ENCODE peak calls at places on chromosomes 16 and 17, in ten cellular contexts. One of them, this sample, is unnamed.

GRCh38 chr17:47423406-47424295 is 99.9 kb downstream of the EFCAB13 start:
- DNase-seq in Panc1: no peak
- DNase-seq in GM23338: peak; percentile 64
- DNase-seq in transverse colon: peak; percentile 58
- DNase-seq in prostate gland: peak; percentile 17
- DNase-seq in HCT116: no peak
- DNase-seq in breast epithelium: no peak
- DNase-seq in esophagus muscularis mucosa: no peak
- DNase-seq in stomach: peak; percentile 71
- DNase-seq in upper lobe of left lung: no peak
- DNase-seq in this sample: no peak

GRCh38 chr17:53039981-53040380 is 782.7 kb upstream of the KIF2B start:
- DNase-seq in Panc1: no peak
- DNase-seq in GM23338: no peak
- DNase-seq in transverse colon: no peak
- DNase-seq in prostate gland: no peak
- DNase-seq in HCT116: no peak
- DNase-seq in breast epithelium: no peak
- DNase-seq in esophagus muscularis mucosa: no peak
- DNase-seq in stomach: no peak
- DNase-seq in upper lobe of left lung: no peak
- DNase-seq in this sample: no peak

GRCh38 chr17:10151667-10152496 is 46.5 kb downstream of the GAS7 start:
- DNase-seq in Panc1: no peak
- DNase-seq in GM23338: no peak
- DNase-seq in transverse colon: peak; percentile 26
- DNase-seq in prostate gland: no peak
- DNase-seq in HCT116: no peak
- DNase-seq in breast epithelium: no peak
- DNase-seq in esophagus muscularis mucosa: no peak
- DNase-seq in stomach: peak; percentile 27
- DNase-seq in upper lobe of left lung: peak; percentile 80
- DNase-seq in this sample: no peak

GRCh38 chr17:48715496-48716399 is 6.6 kb downstream of the PRAC1 start:
- DNase-seq in Panc1: no peak
- DNase-seq in GM23338: no peak
- DNase-seq in transverse colon: no peak
- DNase-seq in prostate gland: no peak
- DNase-seq in HCT116: no peak
- DNase-seq in breast epithelium: no peak
- DNase-seq in esophagus muscularis mucosa: no peak
- DNase-seq in stomach: no peak
- DNase-seq in upper lobe of left lung: no peak
- DNase-seq in this sample: no peak

GRCh38 chr17:2062571-2063183 is 7.8 kb downstream of the HIC1 start:
- DNase-seq in Panc1: no peak
- DNase-seq in GM23338: peak; percentile 45
- DNase-seq in transverse colon: no peak
- DNase-seq in prostate gland: no peak
- DNase-seq in HCT116: no peak
- DNase-seq in breast epithelium: no peak
- DNase-seq in esophagus muscularis mucosa: peak; percentile 92
- DNase-seq in stomach: no peak
- DNase-seq in upper lobe of left lung: no peak
- DNase-seq in this sample: no peak

GRCh38 chr16:414395-415169 is 10.9 kb upstream of the RAB11FIP3 start:
- DNase-seq in Panc1: no peak
- DNase-seq in GM23338: no peak
- DNase-seq in transverse colon: no peak
- DNase-seq in prostate gland: no peak
- DNase-seq in HCT116: no peak
- DNase-seq in breast epithelium: no peak
- DNase-seq in esophagus muscularis mucosa: no peak
- DNase-seq in stomach: no peak
- DNase-seq in upper lobe of left lung: no peak
- DNase-seq in this sample: no peak

GRCh38 chr17:77285594-77286390 is 145.0 kb downstream of the SEC14L1 start:
- DNase-seq in Panc1: no peak
- DNase-seq in GM23338: no peak
- DNase-seq in transverse colon: peak; percentile 81
- DNase-seq in prostate gland: peak; percentile 82
- DNase-seq in HCT116: no peak
- DNase-seq in breast epithelium: peak; percentile 68
- DNase-seq in esophagus muscularis mucosa: no peak
- DNase-seq in stomach: peak; percentile 85
- DNase-seq in upper lobe of left lung: peak; percentile 80
- DNase-seq in this sample: no peak

GRCh38 chr17:45732926-45733505 is 51.1 kb upstream of the CRHR1 start:
- DNase-seq in Panc1: no peak
- DNase-seq in GM23338: no peak
- DNase-seq in transverse colon: no peak
- DNase-seq in prostate gland: no peak
- DNase-seq in HCT116: no peak
- DNase-seq in breast epithelium: no peak
- DNase-seq in esophagus muscularis mucosa: no peak
- DNase-seq in stomach: no peak
- DNase-seq in upper lobe of left lung: no peak
- DNase-seq in this sample: no peak

GRCh38 chr16:66539628-66540469 is 10.1 kb downstream of the TK2 start:
- DNase-seq in Panc1: no peak
- DNase-seq in GM23338: no peak
- DNase-seq in transverse colon: no peak
- DNase-seq in prostate gland: no peak
- DNase-seq in HCT116: no peak
- DNase-seq in breast epithelium: no peak
- DNase-seq in esophagus muscularis mucosa: no peak
- DNase-seq in stomach: no peak
- DNase-seq in upper lobe of left lung: no peak
- DNase-seq in this sample: no peak

GRCh38 chr17:63274156-63274555 is 171.9 kb downstream of the CYB561 start:
- DNase-seq in Panc1: no peak
- DNase-seq in GM23338: no peak
- DNase-seq in transverse colon: no peak
- DNase-seq in prostate gland: no peak
- DNase-seq in HCT116: peak; percentile 32
- DNase-seq in breast epithelium: no peak
- DNase-seq in esophagus muscularis mucosa: no peak
- DNase-seq in stomach: no peak
- DNase-seq in upper lobe of left lung: no peak
- DNase-seq in this sample: no peak

GRCh38 chr17:63275968-63276349 is 170.1 kb downstream of the CYB561 start:
- DNase-seq in Panc1: no peak
- DNase-seq in GM23338: no peak
- DNase-seq in transverse colon: no peak
- DNase-seq in prostate gland: no peak
- DNase-seq in HCT116: no peak
- DNase-seq in breast epithelium: no peak
- DNase-seq in esophagus muscularis mucosa: no peak
- DNase-seq in stomach: no peak
- DNase-seq in upper lobe of left lung: no peak
- DNase-seq in this sample: no peak

GRCh38 chr17:63276376-63276775 is 169.7 kb downstream of the CYB561 start:
- DNase-seq in Panc1: no peak
- DNase-seq in GM23338: no peak
- DNase-seq in transverse colon: no peak
- DNase-seq in prostate gland: no peak
- DNase-seq in HCT116: no peak
- DNase-seq in breast epithelium: no peak
- DNase-seq in esophagus muscularis mucosa: no peak
- DNase-seq in stomach: no peak
- DNase-seq in upper lobe of left lung: no peak
- DNase-seq in this sample: no peak

GRCh38 chr17:63276821-63277220 is 169.3 kb downstream of the CYB561 start:
- DNase-seq in Panc1: no peak
- DNase-seq in GM23338: no peak
- DNase-seq in transverse colon: no peak
- DNase-seq in prostate gland: no peak
- DNase-seq in HCT116: no peak
- DNase-seq in breast epithelium: no peak
- DNase-seq in esophagus muscularis mucosa: no peak
- DNase-seq in stomach: no peak
- DNase-seq in upper lobe of left lung: no peak
- DNase-seq in this sample: no peak

GRCh38 chr17:63275318-63275967 is 170.7 kb downstream of the CYB561 start:
- DNase-seq in Panc1: peak; percentile 91
- DNase-seq in GM23338: no peak
- DNase-seq in transverse colon: no peak
- DNase-seq in prostate gland: no peak
- DNase-seq in HCT116: peak; percentile 99
- DNase-seq in breast epithelium: no peak
- DNase-seq in esophagus muscularis mucosa: no peak
- DNase-seq in stomach: no peak
- DNase-seq in upper lobe of left lung: no peak
- DNase-seq in this sample: no peak
- TF ChIP-seq POLR2AphosphoS5 in Panc1: peak; percentile 91
- TF ChIP-seq POLR2AphosphoS5 in GM23338: no peak
- TF ChIP-seq POLR2AphosphoS5 in transverse colon: peak; percentile 15
- TF ChIP-seq POLR2AphosphoS5 in prostate gland: no peak
- TF ChIP-seq POLR2AphosphoS5 in HCT116: peak; percentile 64
- TF ChIP-seq POLR2AphosphoS5 in breast epithelium: no peak
- TF ChIP-seq POLR2AphosphoS5 in esophagus muscularis mucosa: no peak
- TF ChIP-seq POLR2AphosphoS5 in stomach: no peak
- TF ChIP-seq POLR2AphosphoS5 in upper lobe of left lung: peak; percentile 32
- TF ChIP-seq POLR2AphosphoS5 in this sample: no peak

GRCh38 chr16:48374255-48374654 is 11.0 kb downstream of the SIAH1 start:
- DNase-seq in Panc1: no peak
- DNase-seq in GM23338: no peak
- DNase-seq in transverse colon: no peak
- DNase-seq in prostate gland: no peak
- DNase-seq in HCT116: no peak
- DNase-seq in breast epithelium: no peak
- DNase-seq in esophagus muscularis mucosa: no peak
- DNase-seq in stomach: no peak
- DNase-seq in upper lobe of left lung: no peak
- DNase-seq in this sample: no peak
- H3K4me3 ChIP-seq in Panc1: no peak overlapping the region
- H3K4me3 ChIP-seq in GM23338: no peak overlapping the region
- H3K4me3 ChIP-seq in transverse colon: no peak overlapping the region
- H3K4me3 ChIP-seq in prostate gland: no peak overlapping the region
- H3K4me3 ChIP-seq in HCT116: no peak overlapping the region
- H3K4me3 ChIP-seq in breast epithelium: no peak overlapping the region
- H3K4me3 ChIP-seq in esophagus muscularis mucosa: no peak overlapping the region
- H3K4me3 ChIP-seq in stomach: no peak overlapping the region
- H3K4me3 ChIP-seq in upper lobe of left lung: no peak overlapping the region
- H3K4me3 ChIP-seq in this sample: no peak overlapping the region

GRCh38 chr16:31876955-31877828 is 3.6 kb downstream of the ZNF267 start:
- DNase-seq in Panc1: peak; percentile 58
- DNase-seq in GM23338: no peak
- DNase-seq in transverse colon: no peak
- DNase-seq in prostate gland: no peak
- DNase-seq in HCT116: no peak
- DNase-seq in breast epithelium: no peak
- DNase-seq in esophagus muscularis mucosa: no peak
- DNase-seq in stomach: no peak
- DNase-seq in upper lobe of left lung: no peak
- DNase-seq in this sample: no peak

GRCh38 chr16:31877876-31878642 is 4.5 kb downstream of the ZNF267 start:
- DNase-seq in Panc1: no peak
- DNase-seq in GM23338: no peak
- DNase-seq in transverse colon: no peak
- DNase-seq in prostate gland: no peak
- DNase-seq in HCT116: no peak
- DNase-seq in breast epithelium: no peak
- DNase-seq in esophagus muscularis mucosa: no peak
- DNase-seq in stomach: no peak
- DNase-seq in upper lobe of left lung: no peak
- DNase-seq in this sample: no peak

GRCh38 chr16:31873556-31874353 is at the start of gene ZNF267:
- DNase-seq in Panc1: peak; percentile 53
- DNase-seq in GM23338: peak; percentile 97
- DNase-seq in transverse colon: peak; percentile 95
- DNase-seq in prostate gland: peak; percentile 95
- DNase-seq in HCT116: peak; percentile 70
- DNase-seq in breast epithelium: peak; percentile 97
- DNase-seq in esophagus muscularis mucosa: peak; percentile 98
- DNase-seq in stomach: peak; percentile 97
- DNase-seq in upper lobe of left lung: peak; percentile 93
- DNase-seq in this sample: peak; percentile 53

GRCh38 chr16:31874354-31875111 is 926 bp downstream of the ZNF267 start:
- DNase-seq in Panc1: no peak
- DNase-seq in GM23338: no peak
- DNase-seq in transverse colon: no peak
- DNase-seq in prostate gland: no peak
- DNase-seq in HCT116: no peak
- DNase-seq in breast epithelium: no peak
- DNase-seq in esophagus muscularis mucosa: no peak
- DNase-seq in stomach: no peak
- DNase-seq in upper lobe of left lung: peak; percentile 60
- DNase-seq in this sample: no peak

GRCh38 chr16:31875112-31875803 is 1.7 kb downstream of the ZNF267 start:
- DNase-seq in Panc1: no peak
- DNase-seq in GM23338: no peak
- DNase-seq in transverse colon: no peak
- DNase-seq in prostate gland: no peak
- DNase-seq in HCT116: no peak
- DNase-seq in breast epithelium: no peak
- DNase-seq in esophagus muscularis mucosa: no peak
- DNase-seq in stomach: no peak
- DNase-seq in upper lobe of left lung: no peak
- DNase-seq in this sample: no peak
- TF ChIP-seq POLR2AphosphoS5 in Panc1: no peak
- TF ChIP-seq POLR2AphosphoS5 in GM23338: no peak
- TF ChIP-seq POLR2AphosphoS5 in transverse colon: no peak
- TF ChIP-seq POLR2AphosphoS5 in prostate gland: no peak
- TF ChIP-seq POLR2AphosphoS5 in HCT116: no peak
- TF ChIP-seq POLR2AphosphoS5 in breast epithelium: no peak
- TF ChIP-seq POLR2AphosphoS5 in esophagus muscularis mucosa: no peak
- TF ChIP-seq POLR2AphosphoS5 in stomach: no peak
- TF ChIP-seq POLR2AphosphoS5 in upper lobe of left lung: no peak
- TF ChIP-seq POLR2AphosphoS5 in this sample: no peak

DNA sequence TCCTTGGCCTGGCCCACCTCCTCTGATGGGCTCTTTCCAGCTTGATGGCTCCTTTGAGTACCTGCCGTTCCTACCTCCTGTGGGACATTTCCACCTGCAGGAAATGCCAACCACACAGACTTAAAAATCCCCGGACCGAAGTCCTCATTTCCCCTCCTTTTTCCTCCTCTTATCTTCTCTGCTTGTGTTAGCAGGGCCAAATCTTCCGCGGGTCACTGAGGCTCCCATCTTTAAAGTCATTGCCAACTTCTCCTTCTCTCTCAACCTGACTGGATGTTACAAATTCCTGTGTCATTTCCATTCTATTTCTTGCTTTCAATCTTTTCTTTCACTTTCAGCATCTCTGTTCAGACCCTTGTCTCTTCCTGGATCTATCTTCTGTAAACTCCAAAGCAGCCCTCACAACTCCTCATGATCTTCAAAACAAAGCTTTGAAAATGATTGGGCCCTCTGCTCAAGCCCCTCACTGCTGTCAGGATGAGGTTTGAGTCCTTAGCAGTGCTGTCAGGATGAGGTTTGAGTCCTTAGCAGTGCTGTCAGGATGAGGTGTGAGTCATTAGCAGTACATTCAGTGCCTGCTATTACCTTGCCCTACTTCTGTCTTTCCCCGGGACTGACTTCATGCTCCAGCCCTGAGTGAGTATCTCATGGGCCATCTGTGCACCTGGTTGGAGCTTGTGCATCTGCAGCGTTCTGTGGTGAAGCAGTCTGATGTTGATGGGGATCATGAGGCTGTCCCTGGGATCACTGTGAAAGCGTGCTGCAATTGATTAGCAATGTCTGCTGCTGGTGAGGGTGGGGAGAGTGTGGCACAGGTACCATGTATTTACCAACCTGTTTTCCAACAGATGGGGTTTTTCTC is 100.1 kb downstream of the IRF8 start:
- DNase-seq in Panc1: no peak
- DNase-seq in GM23338: no peak
- DNase-seq in transverse colon: no peak
- DNase-seq in prostate gland: no peak
- DNase-seq in HCT116: no peak
- DNase-seq in breast epithelium: no peak
- DNase-seq in esophagus muscularis mucosa: no peak
- DNase-seq in stomach: peak; percentile 10
- DNase-seq in upper lobe of left lung: no peak
- DNase-seq in this sample: no peak
- H3K4me3 ChIP-seq in Panc1: no peak overlapping the region
- H3K4me3 ChIP-seq in GM23338: no peak overlapping the region
- H3K4me3 ChIP-seq in transverse colon: no peak overlapping the region
- H3K4me3 ChIP-seq in prostate gland: no peak overlapping the region
- H3K4me3 ChIP-seq in HCT116: no peak overlapping the region
- H3K4me3 ChIP-seq in breast epithelium: no peak overlapping the region
- H3K4me3 ChIP-seq in esophagus muscularis mucosa: no peak overlapping the region
- H3K4me3 ChIP-seq in stomach: no peak overlapping the region
- H3K4me3 ChIP-seq in upper lobe of left lung: no peak overlapping the region
- H3K4me3 ChIP-seq in this sample: no peak overlapping the region

This sample was measured in SK-N-MC.